ENCODE peak calls at places on chromosomes 4 and X, in five cellular contexts. W is endothelial cell of umbilical vein, Y is prostate gland, T is HepG2, A is transverse colon. Q is an unnamed sample.

GRCh38 chr4:8303485-8304281 is 34.1 kb downstream of the HTRA3 start:
- DNase-seq in W (peak; percentile 67), Y (no peak), T (peak; percentile 49), A (peak; percentile 2), Q (no peak)

GRCh38 chr4:83964996-83965541 is 429.2 kb downstream of the GPAT3 start:
- DNase-seq in W (no peak), Y (no peak), T (no peak), A (no peak), Q (no peak)

GRCh38 chr4:165096776-165097175 is 15.9 kb downstream of the TMEM192 start:
- DNase-seq in W (peak; percentile 20), Y (no peak), T (peak; percentile 8), A (no peak), Q (no peak)

GRCh38 chr4:8329859-8330761 is 60.6 kb downstream of the HTRA3 start:
- DNase-seq in W (no peak), Y (no peak), T (no peak), A (peak; percentile 4), Q (no peak)

GRCh38 chr4:184444953-184445309 is 29.4 kb downstream of the IRF2 start:
- DNase-seq in W (no peak), Y (no peak), T (no peak), A (peak; percentile 39), Q (no peak)

GRCh38 chr4:60201052-60201673 is 999.0 kb upstream of the ADGRL3 start:
- DNase-seq in W (peak; percentile 57), Y (no peak), T (peak; percentile 24), A (peak; percentile 13), Q (no peak)

GRCh38 chrX:47573334-47574095 is 8.7 kb upstream of the TIMP1 start:
- DNase-seq in W (no peak), Y (peak; percentile 14), T (no peak), A (peak; percentile 47), Q (no peak)

GRCh38 chr4:170990989-170991589 is 822.1 kb upstream of the GALNTL6 start:
- DNase-seq in W (no peak), Y (no peak), T (peak; percentile 23), A (no peak), Q (no peak)

GRCh38 chr4:80197132-80197573 is at the start of gene PRDM8:
- DNase-seq in W (no peak), Y (peak; percentile 66), T (no peak), A (no peak), Q (no peak)

GRCh38 chrX:29506729-29507128 is 708.6 kb upstream of the MAGEB2 start:
- DNase-seq in W (no peak), Y (no peak), T (no peak), A (no peak), Q (no peak)

GRCh38 chr4:83378426-83378825 is 43.8 kb upstream of the HPSE start:
- DNase-seq in W (no peak), Y (no peak), T (no peak), A (no peak), Q (no peak)

GRCh38 chr4:53122280-53123116 is 243.4 kb downstream of the SCFD2 start:
- DNase-seq in W (no peak), Y (no peak), T (peak; percentile 59), A (no peak), Q (no peak)

GRCh38 chr4:92249541-92249940 is 54.2 kb upstream of the GRID2 start:
- DNase-seq in W (no peak), Y (no peak), T (no peak), A (no peak), Q (no peak)

GRCh38 chrX:53678667-53679066 is 7.9 kb downstream of the HUWE1 start:
- DNase-seq in W (no peak), Y (no peak), T (no peak), A (no peak), Q (no peak)

GRCh38 chrX:132488092-132488749 is 617 bp downstream of the MBNL3 start:
- DNase-seq in W (peak; percentile 37), Y (no peak), T (no peak), A (peak; percentile 33), Q (no peak)

GRCh38 chr4:158350161-158350560 is 139.9 kb downstream of the TMEM144 start:
- DNase-seq in W (no peak), Y (no peak), T (no peak), A (no peak), Q (no peak)

DNA sequence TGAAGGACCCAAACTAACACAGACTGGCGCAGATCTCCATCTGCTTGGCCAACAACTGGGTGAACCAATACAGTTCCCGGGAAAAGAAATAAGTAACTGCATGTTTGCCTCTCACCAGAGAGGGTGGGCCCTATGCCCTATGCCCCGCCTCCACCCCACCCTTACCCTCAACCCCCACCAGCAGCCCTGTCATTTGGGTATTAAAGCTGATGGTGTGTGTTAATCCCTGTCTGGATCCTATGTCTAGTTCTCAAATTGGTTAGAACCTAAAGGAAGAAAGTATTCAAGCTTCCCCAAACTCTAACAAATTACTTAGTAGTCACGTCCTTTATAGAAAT is 19.0 kb downstream of the SMPX start:
- DNase-seq in W (no peak), Y (no peak), T (no peak), A (no peak), Q (no peak)
- H3K27ac ChIP-seq in W (no peak overlapping the region), Y (no peak overlapping the region), T (no peak overlapping the region), A (no peak overlapping the region), Q (no peak overlapping the region)

DNA sequence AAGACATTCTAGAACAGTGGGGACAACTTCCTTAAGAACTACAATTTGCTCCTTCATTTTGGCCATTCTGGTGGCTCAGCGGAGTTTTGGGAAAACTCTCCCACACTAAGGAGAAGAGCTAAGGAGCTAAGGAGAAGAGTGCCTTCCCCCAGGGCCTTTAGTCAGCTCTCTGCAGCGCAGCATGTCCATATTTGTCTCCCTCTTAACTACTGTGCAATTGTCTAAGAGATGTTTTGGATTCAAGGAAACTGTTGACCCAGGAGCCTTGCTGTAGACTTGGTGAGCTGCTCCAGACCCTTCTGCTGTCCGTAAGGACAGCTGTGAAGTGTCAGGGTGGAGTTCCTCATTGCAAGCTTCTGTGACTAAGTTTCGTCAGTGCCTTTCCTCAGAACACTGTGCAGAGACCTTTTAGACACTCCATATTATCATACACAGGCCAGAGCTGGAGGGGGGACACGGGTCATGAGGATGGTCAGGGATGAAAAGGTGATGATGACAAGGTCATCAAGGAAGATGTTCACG is 179.0 kb downstream of the NHS start:
- DNase-seq in W (no peak), Y (no peak), T (no peak), A (no peak), Q (no peak)
- TF ChIP-seq POLR2AphosphoS5 in W (no peak), Y (no peak), T (no peak), A (peak; percentile 85), Q (peak; percentile 34)

GRCh38 chr4:24978291-24979072 is 52.3 kb downstream of the LGI2 start:
- DNase-seq in W (no peak), Y (no peak), T (no peak), A (no peak), Q (no peak)
- H3K27ac ChIP-seq in W (peak overlapping the region; percentile 91), Y (no peak overlapping the region), T (no peak overlapping the region), A (no peak overlapping the region), Q (peak overlapping the region; percentile 71)

GRCh38 chrX:118577041-118577440 is 81.4 kb downstream of the DOCK11 start:
- DNase-seq in W (no peak), Y (peak; percentile 11), T (peak; percentile 0), A (no peak), Q (no peak)
- TF ChIP-seq POLR2AphosphoS5 in W (no peak), Y (no peak), T (no peak), A (no peak), Q (no peak)

GRCh38 chr4:1045193-1045594 is 33.8 kb downstream of the FGFRL1 start:
- DNase-seq in W (no peak), Y (no peak), T (no peak), A (no peak), Q (no peak)

GRCh38 chr4:1048781-1049590 is 37.6 kb downstream of the FGFRL1 start:
- DNase-seq in W (no peak), Y (no peak), T (no peak), A (no peak), Q (no peak)

GRCh38 chr4:1047976-1048780 is 36.8 kb downstream of the FGFRL1 start:
- DNase-seq in W (no peak), Y (no peak), T (no peak), A (peak; percentile 8), Q (no peak)

GRCh38 chr4:1045595-1046201 is 34.3 kb downstream of the FGFRL1 start:
- DNase-seq in W (no peak), Y (no peak), T (no peak), A (no peak), Q (no peak)

GRCh38 chr4:1047106-1047975 is 35.9 kb downstream of the FGFRL1 start:
- DNase-seq in W (peak; percentile 71), Y (no peak), T (no peak), A (peak; percentile 38), Q (no peak)
- H3K27ac ChIP-seq in W (peak overlapping the region; percentile 39), Y (no peak overlapping the region), T (no peak overlapping the region), A (peak overlapping the region; percentile 67), Q (peak overlapping the region; percentile 33)

GRCh38 chrX:112839856-112840255 is 775 bp downstream of the AMOT start:
- DNase-seq in W (no peak), Y (no peak), T (no peak), A (no peak), Q (no peak)

GRCh38 chrX:112837531-112837930 is 3.1 kb downstream of the AMOT start:
- DNase-seq in W (no peak), Y (no peak), T (no peak), A (no peak), Q (no peak)

GRCh38 chrX:112841820-112842157 is 1.2 kb upstream of the AMOT start:
- DNase-seq in W (no peak), Y (no peak), T (no peak), A (no peak), Q (no peak)

GRCh38 chrX:112841114-112841819 is 636 bp upstream of the AMOT start:
- DNase-seq in W (peak; percentile 81), Y (peak; percentile 85), T (peak; percentile 43), A (peak; percentile 88), Q (peak; percentile 92)

DNA sequence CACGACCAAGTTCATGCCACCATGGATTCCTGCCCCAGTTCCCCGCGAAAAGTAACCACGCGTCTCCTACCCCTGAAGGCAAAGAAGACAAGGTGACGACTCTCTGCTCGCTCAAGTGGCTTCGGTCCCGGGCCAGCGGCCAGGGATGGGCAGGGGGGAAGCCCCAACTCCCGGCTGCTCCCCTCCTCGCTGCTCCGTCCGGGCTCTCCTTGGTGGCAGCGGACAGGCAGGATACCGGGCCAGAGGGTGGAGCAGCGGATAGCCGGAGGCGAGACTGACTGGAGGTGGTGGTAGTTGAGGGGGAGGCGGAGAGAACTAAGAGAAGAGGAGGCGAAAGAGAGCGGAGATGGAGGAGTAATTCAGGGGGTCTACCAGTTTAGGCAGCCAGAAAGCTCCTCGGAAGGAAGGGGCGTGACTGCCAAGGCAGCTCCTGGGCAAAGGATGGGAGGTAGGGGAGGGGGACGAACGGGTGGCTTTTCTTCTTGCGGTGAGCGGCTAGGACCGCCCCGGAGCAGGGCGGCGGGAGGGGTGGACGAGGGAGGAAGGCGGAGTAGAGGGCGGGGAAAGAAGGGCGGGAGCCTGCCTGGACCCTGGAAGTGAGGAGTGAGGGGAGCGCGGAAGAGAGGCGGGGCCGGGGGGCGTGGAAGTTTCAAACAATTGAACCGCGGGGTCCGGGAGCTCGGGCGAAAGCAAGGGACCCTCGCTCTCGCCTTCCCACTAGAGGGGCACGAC is at the start of gene AMOT:
- DNase-seq in W (peak; percentile 77), Y (peak; percentile 79), T (peak; percentile 1), A (peak; percentile 82), Q (peak; percentile 92)
- TF ChIP-seq POLR2AphosphoS5 in W (no peak), Y (no peak), T (no peak), A (no peak), Q (peak; percentile 46)